ENCODE peak calls at places on chromosomes 13 and 19, in eight cellular contexts. O is NCI-H1105 treated with DMSO at 0.1 percent for 48 hours; X is activated naive CD4-positive, alpha-beta T cell treated with Interleukin-2 at 50 U/mL for 16 hours; L is T-helper 2 cell treated with Interferon-gamma antibody and Interleukin-4, amounts not matched to agents 5 μg/mL and 100 μg/mL, for 36 hours; P is NCI-H146; E is GM13977; S is head of caudate nucleus; D is substantia nigra. B is an unnamed sample.
A peak's percentile ranks its signal among the peaks of the same experiment; 100 is the strongest.

GRCh38 chr13:113916330-113916815 is 52.5 kb upstream of the GAS6 start:
- DNase-seq in O (no peak), X (no peak), L (no peak), P (no peak), E (no peak), S (no peak), D (no peak), B (peak; percentile 70)

GRCh38 chr19:18587962-18588610 is 512 bp upstream of the REX1BD start:
- DNase-seq in O (no peak), X (no peak), L (no peak), P (peak; percentile 52), E (no peak), S (no peak), D (no peak), B (no peak)

GRCh38 chr19:48400018-48400742 is 6.7 kb downstream of the GRIN2D start:
- DNase-seq in O (no peak), X (peak; percentile 44), L (peak; percentile 22), P (peak; percentile 99), E (peak; percentile 46), S (no peak), D (no peak), B (peak; percentile 53)

GRCh38 chr19:11268783-11269267 is 6.5 kb upstream of the DOCK6 start:
- DNase-seq in O (no peak), X (no peak), L (no peak), P (peak; percentile 83), E (no peak), S (no peak), D (peak; percentile 4), B (peak; percentile 80)

GRCh38 chr13:43884221-43884620 is 4.5 kb downstream of the LACC1 start:
- DNase-seq in O (no peak), X (no peak), L (no peak), P (no peak), E (no peak), S (no peak), D (no peak), B (no peak)

GRCh38 chr19:30214651-30215051 is 157.5 kb upstream of the ZNF536 start:
- DNase-seq in O (no peak), X (no peak), L (peak; percentile 58), P (no peak), E (peak; percentile 50), S (no peak), D (no peak), B (no peak)

GRCh38 chr13:59680429-59681024 is 483.2 kb downstream of the DIAPH3 start:
- DNase-seq in O (peak; percentile 64), X (no peak), L (no peak), P (peak; percentile 49), E (peak; percentile 22), S (no peak), D (no peak), B (peak; percentile 38)

GRCh38 chr19:54229146-54229545 is 6.3 kb upstream of the LILRB3 start:
- DNase-seq in O (no peak), X (no peak), L (no peak), P (no peak), E (no peak), S (no peak), D (no peak), B (no peak)

GRCh38 chr19:19587776-19588175 is 30.7 kb downstream of the PBX4 start:
- DNase-seq in O (no peak), X (no peak), L (no peak), P (no peak), E (no peak), S (no peak), D (no peak), B (no peak)

GRCh38 chr19:6076675-6077463 is 33.4 kb downstream of the RFX2 start:
- DNase-seq in O (no peak), X (no peak), L (no peak), P (no peak), E (no peak), S (no peak), D (no peak), B (peak; percentile 78)

GRCh38 chr13:84651288-84651687 is 769.0 kb upstream of the SLITRK1 start:
- DNase-seq in O (no peak), X (no peak), L (no peak), P (no peak), E (no peak), S (no peak), D (no peak), B (peak; percentile 91)

GRCh38 chr19:5170329-5170745 is 170.3 kb downstream of the PTPRS start:
- DNase-seq in O (no peak), X (peak; percentile 57), L (peak; percentile 17), P (no peak), E (no peak), S (no peak), D (no peak), B (no peak)

GRCh38 chr13:27952931-27953670 is 16.0 kb downstream of the CDX2 start:
- DNase-seq in O (no peak), X (no peak), L (no peak), P (no peak), E (no peak), S (no peak), D (no peak), B (no peak)

GRCh38 chr13:60448907-60449510 is 52.0 kb downstream of the TDRD3 start:
- DNase-seq in O (peak; percentile 70), X (no peak), L (no peak), P (peak; percentile 33), E (peak; percentile 17), S (no peak), D (no peak), B (peak; percentile 63)

GRCh38 chr13:68551701-68552522 is 1321.8 kb upstream of the PCDH9 start:
- DNase-seq in O (no peak), X (no peak), L (no peak), P (no peak), E (no peak), S (no peak), D (no peak), B (no peak)

GRCh38 chr13:50460366-50460765 is 383.1 kb downstream of the DLEU7 start:
- DNase-seq in O (no peak), X (no peak), L (no peak), P (no peak), E (no peak), S (no peak), D (no peak), B (no peak)